ENCODE peak calls at places on chromosomes 5 and 9, in ten cellular contexts. Q is effector CD4-positive, alpha-beta T cell; R is skeletal muscle cell; C is COR-L47; U is NCI-H524 treated with DMSO at 0.1 percent for 48 hours; A is posterior vena cava; V is H7; D is upper lobe of right lung; W is NB4; B is BJ. Z is an unnamed sample.

GRCh38 chr9:98038958-98039357 is 17.6 kb upstream of the NANS start:
- DNase-seq in Q (no peak), U (no peak), B (no peak), V (no peak), R (no peak), C (no peak), A (no peak), W (no peak), D (no peak), Z (no peak)

GRCh38 chr5:115736004-115736689 is 80.3 kb downstream of the CDO1 start:
- DNase-seq in V (no peak), D (no peak), B (no peak), A (no peak), W (no peak), R (no peak), U (no peak), C (no peak), Q (no peak), Z (no peak)

GRCh38 chr5:168104811-168105481 is 186.5 kb upstream of the WWC1 start:
- DNase-seq in W (no peak), Q (no peak), A (no peak), U (no peak), C (no peak), B (no peak), R (no peak), V (no peak), D (no peak), Z (no peak)

GRCh38 chr9:123984802-123985201 is 26.8 kb upstream of the LHX2 start:
- DNase-seq in W (no peak), C (no peak), D (no peak), Q (no peak), R (no peak), A (no peak), B (no peak), V (no peak), U (no peak), Z (no peak)

GRCh38 chr5:129241755-129242154 is 147.2 kb downstream of the ISOC1 start:
- DNase-seq in A (no peak), B (no peak), D (no peak), C (no peak), Q (no peak), V (no peak), U (no peak), W (no peak), R (no peak), Z (no peak)

GRCh38 chr9:128554155-128554862 is 1.9 kb downstream of the SPTAN1 start:
- DNase-seq in W (peak; percentile 46), A (peak; percentile 85), B (peak; percentile 43), U (no peak), C (no peak), V (peak; percentile 77), Q (no peak), D (no peak), R (peak; percentile 73), Z (peak; percentile 3)

GRCh38 chr9:113581865-113582697 is 118.6 kb downstream of the RGS3 start:
- DNase-seq in R (no peak), A (peak; percentile 93), B (no peak), U (peak; percentile 21), D (peak; percentile 89), C (no peak), W (peak; percentile 57), Q (peak; percentile 58), V (peak; percentile 35), Z (peak; percentile 52)

GRCh38 chr5:159403906-159404641 is 73.8 kb upstream of the IL12B start:
- DNase-seq in V (no peak), U (peak; percentile 41), R (no peak), B (no peak), A (no peak), C (no peak), D (no peak), W (peak; percentile 44), Q (no peak), Z (no peak)

GRCh38 chr5:31396611-31397295 is 135.1 kb downstream of the DROSHA start:
- DNase-seq in W (peak; percentile 67), Q (no peak), R (no peak), C (no peak), B (no peak), A (no peak), U (no peak), D (no peak), V (no peak), Z (no peak)

GRCh38 chr5:67921004-67921601 is 294.5 kb upstream of the PIK3R1 start:
- DNase-seq in W (no peak), C (no peak), R (no peak), V (no peak), Q (no peak), D (no peak), B (no peak), U (no peak), A (no peak), Z (no peak)

GRCh38 chr9:35605336-35606137 is 475 bp downstream of the TESK1 start:
- DNase-seq in V (peak; percentile 88), D (no peak), U (no peak), R (no peak), Q (peak; percentile 13), B (no peak), W (peak; percentile 63), C (no peak), A (peak; percentile 83), Z (peak; percentile 9)

GRCh38 chr9:127163409-127163808 is 41.0 kb upstream of the ANGPTL2 start:
- DNase-seq in A (no peak), W (peak; percentile 91), U (no peak), B (no peak), Q (no peak), C (no peak), D (no peak), R (no peak), V (no peak), Z (no peak)

GRCh38 chr5:88172847-88173758 is 95.5 kb downstream of the TMEM161B start:
- DNase-seq in C (no peak), U (no peak), B (no peak), Q (no peak), A (no peak), W (no peak), V (no peak), R (no peak), D (no peak), Z (no peak)

GRCh38 chr9:6833518-6834192 is 75.9 kb downstream of the KDM4C start:
- DNase-seq in Q (no peak), D (no peak), R (peak; percentile 16), V (no peak), U (no peak), W (peak; percentile 67), B (no peak), C (no peak), A (no peak), Z (no peak)

GRCh38 chr9:84278131-84278530 is 62.4 kb downstream of the SLC28A3 start:
- DNase-seq in B (no peak), A (no peak), Q (no peak), C (no peak), U (no peak), R (no peak), V (no peak), W (no peak), D (no peak), Z (no peak)

GRCh38 chr5:6473284-6473683 is 24.6 kb downstream of the UBE2QL1 start:
- DNase-seq in A (no peak), Q (no peak), W (no peak), V (no peak), R (no peak), B (no peak), C (no peak), U (no peak), D (no peak), Z (no peak)

GRCh38 chr9:35700942-35701341 is 11.2 kb upstream of the TPM2 start:
- DNase-seq in C (no peak), V (no peak), B (no peak), U (no peak), W (no peak), D (no peak), Q (no peak), A (no peak), R (no peak), Z (no peak)

GRCh38 chr9:117936185-117936758 is 232.1 kb downstream of the TLR4 start:
- DNase-seq in C (no peak), A (no peak), Q (no peak), R (no peak), W (peak; percentile 2), B (no peak), V (no peak), D (no peak), U (peak; percentile 83), Z (no peak)

GRCh38 chr9:105694320-105694847 is at the start of gene TMEM38B:
- DNase-seq in R (no peak), V (peak; percentile 96), A (peak; percentile 90), D (peak; percentile 90), W (peak; percentile 80), B (no peak), C (peak; percentile 65), U (peak; percentile 20), Q (peak; percentile 64), Z (peak; percentile 59)

GRCh38 chr9:136546697-136547481 is 1.0 kb upstream of the NOTCH1 start:
- DNase-seq in Q (peak; percentile 39), C (no peak), B (no peak), U (no peak), V (peak; percentile 89), W (peak; percentile 66), D (peak; percentile 88), A (no peak), R (no peak), Z (peak; percentile 29)

GRCh38 chr9:2298217-2298616 is 283.1 kb downstream of the SMARCA2 start:
- DNase-seq in V (no peak), W (no peak), U (no peak), C (no peak), B (no peak), Q (no peak), A (no peak), D (no peak), R (no peak), Z (no peak)

GRCh38 chr9:34520505-34521385 is 2.0 kb downstream of the ENHO start:
- DNase-seq in V (no peak), U (no peak), B (no peak), Q (no peak), D (no peak), A (no peak), W (peak; percentile 48), C (no peak), R (no peak), Z (no peak)

GRCh38 chr9:132943677-132944293 is 631 bp downstream of the TSC1 start:
- DNase-seq in Q (peak; percentile 2), R (no peak), A (no peak), C (no peak), U (no peak), W (peak; percentile 48), B (no peak), D (no peak), V (peak; percentile 22), Z (no peak)

GRCh38 chr5:140299056-140299455 is 3.8 kb downstream of the PFDN1 start:
- DNase-seq in R (no peak), D (no peak), V (no peak), Q (no peak), U (no peak), B (no peak), A (no peak), W (no peak), C (no peak), Z (no peak)

GRCh38 chr9:98365227-98365669 is 109.8 kb upstream of the TBC1D2 start:
- DNase-seq in W (peak; percentile 53), B (no peak), R (no peak), Q (no peak), A (no peak), U (no peak), C (no peak), D (no peak), V (no peak), Z (no peak)

GRCh38 chr5:137679910-137680309 is 56.0 kb downstream of the KLHL3 start:
- DNase-seq in V (no peak), R (no peak), D (no peak), B (no peak), C (no peak), A (no peak), U (no peak), Q (no peak), W (no peak), Z (no peak)

GRCh38 chr5:54460181-54460919 is 4.9 kb downstream of the HSPB3 start:
- DNase-seq in D (no peak), C (no peak), U (no peak), Q (no peak), A (no peak), W (no peak), B (no peak), R (no peak), V (no peak), Z (no peak)

GRCh38 chr5:60835554-60835953 is 8.5 kb downstream of the ELOVL7 start:
- DNase-seq in C (no peak), U (no peak), V (no peak), D (no peak), B (no peak), Q (no peak), W (no peak), R (no peak), A (no peak), Z (no peak)